ENCODE peak calls at places on chromosomes 5 and 9, in eight cellular contexts. R, J, D, L, V, G, A and H are unnamed samples.

GRCh38 chr9:26326473-26327044 is 566.0 kb downstream of the CAAP1 start:
- DNase-seq in V (no peak), G (no peak), A (no peak), R (peak), L (peak), D (peak), J (peak), H (peak)

GRCh38 chr5:38396766-38397165 is 138.4 kb downstream of the EGFLAM start:
- DNase-seq in L (no peak), V (no peak), A (no peak), G (no peak), J (no peak), R (no peak), D (no peak), H (no peak)

GRCh38 chr5:53027913-53028312 is 38.8 kb downstream of the ITGA2 start:
- DNase-seq in L (peak), V (no peak), R (no peak), A (no peak), G (no peak), D (peak), J (peak), H (peak)

GRCh38 chr9:36401179-36401740 is 1.2 kb upstream of the RNF38 start:
- DNase-seq in D (peak), R (peak), A (peak), G (peak), L (peak), V (no peak), J (no peak), H (peak)

GRCh38 chr9:106980551-106981101 is 117.7 kb downstream of the ZNF462 start:
- DNase-seq in J (peak), D (no peak), L (peak), G (no peak), V (no peak), R (no peak), A (no peak), H (no peak)

GRCh38 chr5:74136276-74136675 is 504.3 kb downstream of the ENC1 start:
- DNase-seq in J (no peak), L (no peak), D (no peak), R (no peak), A (no peak), G (no peak), V (no peak), H (no peak)

GRCh38 chr5:149175346-149176113 is 34.2 kb downstream of the ABLIM3 start:
- DNase-seq in A (no peak), D (no peak), G (no peak), V (no peak), R (no peak), L (no peak), J (no peak), H (no peak)

GRCh38 chr5:58683567-58683966 is 100.7 kb downstream of the RAB3C start:
- DNase-seq in J (peak), V (no peak), L (no peak), G (no peak), A (no peak), R (no peak), D (no peak), H (no peak)

GRCh38 chr9:87725356-87725899 is 491 bp upstream of the CTSL start:
- DNase-seq in R (peak), L (peak), G (no peak), J (no peak), A (no peak), V (no peak), D (peak), H (no peak)

GRCh38 chr9:135605238-135605781 is 34.0 kb downstream of the GLT6D1 start:
- DNase-seq in J (no peak), D (no peak), R (no peak), A (no peak), V (no peak), L (no peak), G (no peak), H (peak)

GRCh38 chr5:135436856-135437795 is 10.0 kb downstream of the DCANP1 start:
- DNase-seq in L (peak), D (no peak), V (no peak), A (no peak), J (no peak), R (no peak), G (no peak), H (no peak)

GRCh38 chr9:11269036-11269435 is 656.2 kb upstream of the PTPRD start:
- DNase-seq in G (no peak), D (no peak), A (no peak), L (no peak), J (no peak), V (no peak), R (no peak), H (no peak)

GRCh38 chr5:79613571-79613970 is 1.3 kb downstream of the TENT2 start:
- DNase-seq in A (no peak), J (no peak), D (peak), V (no peak), L (no peak), G (no peak), R (no peak), H (peak)

GRCh38 chr5:75521195-75521594 is 9.5 kb downstream of the POLK start:
- DNase-seq in G (no peak), D (no peak), V (no peak), L (no peak), A (no peak), R (no peak), J (no peak), H (no peak)

GRCh38 chr9:133775951-133776905 is 38.1 kb upstream of the SARDH start:
- DNase-seq in D (no peak), R (no peak), J (no peak), G (no peak), V (no peak), A (no peak), L (no peak), H (no peak)

GRCh38 chr9:132671620-132672412 is 1.6 kb downstream of the GTF3C4 start:
- DNase-seq in V (no peak), A (no peak), D (no peak), R (no peak), L (peak), J (no peak), G (no peak), H (peak)

GRCh38 chr5:133381571-133382365 is 230.6 kb downstream of the FSTL4 start:
- DNase-seq in V (no peak), G (no peak), R (no peak), L (no peak), A (no peak), D (no peak), J (no peak), H (no peak)

GRCh38 chr5:885127-885442 is 7.5 kb downstream of the BRD9 start:
- DNase-seq in V (no peak), R (no peak), L (no peak), J (no peak), A (no peak), G (no peak), D (no peak), H (no peak)

GRCh38 chr5:173328896-173329369 is 719 bp upstream of the STC2 start:
- DNase-seq in D (peak), G (no peak), J (peak), A (no peak), L (peak), R (peak), V (peak), H (peak)

GRCh38 chr9:123378028-123378427 is 22.0 kb downstream of the CRB2 start:
- DNase-seq in R (no peak), V (no peak), A (no peak), G (no peak), J (no peak), D (no peak), L (no peak), H (no peak)

GRCh38 chr5:161934486-161934885 is 86.6 kb downstream of the GABRA1 start:
- DNase-seq in R (no peak), G (no peak), J (peak), D (no peak), L (no peak), A (no peak), V (no peak), H (no peak)

GRCh38 chr9:111605041-111605559 is 5.7 kb upstream of the PTGR1 start:
- DNase-seq in G (no peak), R (peak), D (no peak), V (no peak), J (no peak), A (no peak), L (no peak), H (no peak)

GRCh38 chr5:131536211-131536826 is 98.7 kb downstream of the RAPGEF6 start:
- DNase-seq in D (peak), J (peak), V (no peak), G (no peak), L (peak), R (no peak), A (no peak), H (peak)

GRCh38 chr9:75083188-75083976 is 4.6 kb downstream of the NMRK1 start:
- DNase-seq in J (no peak), R (peak), V (no peak), A (no peak), D (no peak), L (no peak), G (no peak), H (no peak)

GRCh38 chr9:133619791-133620190 is 10.6 kb upstream of the FAM163B start:
- DNase-seq in V (peak), D (no peak), L (peak), A (no peak), G (peak), R (no peak), J (no peak), H (peak)

GRCh38 chr5:125377151-125377550 is 630.7 kb upstream of the ZNF608 start:
- DNase-seq in R (no peak), G (no peak), V (no peak), J (no peak), L (no peak), A (no peak), D (no peak), H (no peak)

GRCh38 chr5:146849694-146850093 is 28.9 kb downstream of the PPP2R2B start:
- DNase-seq in J (no peak), G (no peak), A (no peak), L (no peak), D (no peak), V (no peak), R (no peak), H (no peak)

GRCh38 chr9:4293293-4293931 is 6.5 kb downstream of the GLIS3 start:
- DNase-seq in G (no peak), J (peak), L (peak), V (no peak), A (no peak), D (peak), R (peak), H (peak)